ENCODE peak calls at places on chromosomes 13 and 19, in four cellular contexts. U is hepatocyte, A is GM23248, R is astrocyte. F is an unnamed sample.

GRCh38 chr19:10762656-10763055 is 44.8 kb downstream of the DNM2 start:
- DNase-seq in A (no peak), U (no peak), R (no peak), F (no peak)

GRCh38 chr13:103335226-103335625 is 269.0 kb upstream of the SLC10A2 start:
- DNase-seq in A (no peak), U (no peak), R (no peak), F (no peak)

GRCh38 chr13:100128838-100129237 is 39.9 kb downstream of the PCCA start:
- DNase-seq in A (no peak), R (no peak), U (peak; percentile 36), F (no peak)

GRCh38 chr13:47893527-47893926 is 107.5 kb downstream of the SUCLA2 start:
- DNase-seq in R (no peak), A (no peak), U (no peak), F (no peak)

GRCh38 chr19:45568732-45569131 is 15.9 kb downstream of the OPA3 start:
- DNase-seq in A (peak; percentile 94), R (peak; percentile 69), U (peak; percentile 26), F (no peak)

GRCh38 chr19:35908010-35908441 is at the start of gene TYROBP:
- DNase-seq in A (no peak), R (no peak), U (no peak), F (no peak)

GRCh38 chr13:27966641-27967202 is 2.4 kb downstream of the CDX2 start:
- DNase-seq in U (no peak), A (no peak), R (no peak), F (no peak)

GRCh38 chr19:35144600-35145436 is 1.8 kb downstream of the FXYD7 start:
- DNase-seq in U (peak; percentile 89), A (no peak), R (no peak), F (no peak)

GRCh38 chr13:43846496-43846895 is 33.0 kb downstream of the CCDC122 start:
- DNase-seq in U (no peak), R (peak; percentile 76), A (peak; percentile 78), F (no peak)

GRCh38 chr19:13869324-13869723 is 7.6 kb upstream of the NANOS3 start:
- DNase-seq in U (no peak), R (no peak), A (no peak), F (no peak)

GRCh38 chr13:113407531-113408393 is 43.8 kb upstream of the GRTP1 start:
- DNase-seq in U (no peak), A (peak; percentile 20), R (no peak), F (no peak)

GRCh38 chr19:2557093-2557440 is 81.1 kb downstream of the GADD45B start:
- DNase-seq in A (no peak), U (no peak), R (no peak), F (no peak)

GRCh38 chr13:84139561-84140158 is 257.4 kb upstream of the SLITRK1 start:
- DNase-seq in R (no peak), U (no peak), A (no peak), F (no peak)

GRCh38 chr13:60244381-60244780 is 80.7 kb upstream of the DIAPH3 start:
- DNase-seq in R (no peak), U (no peak), A (no peak), F (no peak)

GRCh38 chr13:107069107-107069776 is 501.3 kb upstream of the ARGLU1 start:
- DNase-seq in U (peak; percentile 23), A (no peak), R (peak; percentile 7), F (no peak)

GRCh38 chr19:14033946-14034345 is 2.4 kb downstream of the IL27RA start:
- DNase-seq in U (no peak), R (no peak), A (peak; percentile 36), F (no peak)

GRCh38 chr19:18161691-18162039 is 8.7 kb downstream of the PIK3R2 start:
- DNase-seq in R (no peak), U (no peak), A (no peak), F (no peak)

GRCh38 chr19:21491161-21491560 is 14.2 kb upstream of the ZNF429 start:
- DNase-seq in U (no peak), A (peak; percentile 28), R (no peak), F (no peak)

GRCh38 chr13:31767175-31767900 is 28.0 kb downstream of the RXFP2 start:
- DNase-seq in U (no peak), A (peak; percentile 88), R (peak; percentile 98), F (no peak)

GRCh38 chr19:43464089-43464775 is 1.2 kb downstream of the LYPD3 start:
- DNase-seq in R (no peak), A (peak; percentile 81), U (peak; percentile 83), F (no peak)

GRCh38 chr19:4201798-4202197 is 19.3 kb downstream of the ANKRD24 start:
- DNase-seq in U (no peak), R (no peak), A (no peak), F (no peak)

GRCh38 chr19:48925240-48925843 is 8.2 kb upstream of the DHDH start:
- DNase-seq in U (peak; percentile 50), A (peak; percentile 92), R (peak; percentile 88), F (no peak)

GRCh38 chr13:25018729-25019115 is 77.2 kb upstream of the PABPC3 start:
- DNase-seq in U (no peak), R (no peak), A (no peak), F (no peak)

GRCh38 chr19:14404322-14404721 is 14.8 kb downstream of the DDX39A start:
- DNase-seq in U (no peak), A (no peak), R (no peak), F (no peak)

GRCh38 chr13:112071011-112071901 is 4.3 kb downstream of the SOX1 start:
- DNase-seq in U (no peak), A (no peak), R (no peak), F (no peak)

GRCh38 chr13:34320084-34320483 is 502.1 kb downstream of the RFC3 start:
- DNase-seq in U (no peak), A (no peak), R (no peak), F (no peak)

GRCh38 chr13:108156749-108157148 is 58.6 kb downstream of the LIG4 start:
- DNase-seq in A (no peak), R (no peak), U (no peak), F (no peak)

GRCh38 chr13:108158746-108159145 is 56.6 kb downstream of the LIG4 start:
- DNase-seq in R (no peak), A (no peak), U (no peak), F (no peak)

GRCh38 chr13:108154421-108154858 is 60.9 kb downstream of the LIG4 start:
- DNase-seq in U (peak; percentile 81), R (peak; percentile 11), A (no peak), F (no peak)

DNA sequence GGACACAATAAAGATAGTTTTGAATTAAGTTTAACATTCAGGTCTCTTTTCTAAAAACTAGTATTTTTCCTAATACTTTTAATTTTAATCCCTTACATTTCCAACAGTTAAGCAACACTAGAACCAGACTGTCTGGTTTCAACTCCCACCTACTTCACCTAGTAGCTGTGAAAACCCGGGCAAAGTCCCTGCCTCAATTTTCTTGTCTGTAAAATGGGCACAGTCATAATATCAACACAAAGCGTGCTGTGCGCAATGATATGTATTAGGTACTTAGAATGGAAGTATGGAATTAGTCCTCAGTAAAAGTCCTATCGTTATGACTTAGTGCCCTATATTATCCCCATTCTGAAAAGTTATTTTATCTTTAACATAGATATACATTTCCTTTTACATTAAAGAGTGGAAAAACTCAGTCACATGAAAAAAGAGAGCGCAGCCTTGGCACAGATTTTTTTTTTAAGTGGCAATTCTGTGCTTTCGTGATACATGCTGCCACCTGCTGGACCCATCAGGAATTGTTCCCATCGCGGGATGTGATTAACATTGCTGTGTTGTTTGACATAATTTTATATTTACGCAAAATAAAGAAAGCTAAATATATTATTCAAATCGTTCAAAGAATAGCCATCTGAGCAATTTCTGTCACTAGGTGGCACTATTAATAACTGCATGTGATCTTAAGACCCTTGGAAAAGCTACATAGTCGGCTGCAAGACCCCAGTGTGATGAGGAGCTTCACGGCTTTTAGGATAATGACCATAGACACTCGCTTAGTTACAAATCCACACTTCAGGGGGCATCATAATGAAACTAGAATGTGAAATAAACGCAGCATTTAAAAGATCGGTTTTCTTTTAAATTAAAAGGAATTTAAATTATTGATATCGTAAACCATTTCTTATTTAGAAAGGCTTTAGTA is 59.9 kb downstream of the LIG4 start:
- DNase-seq in A (peak; percentile 63), R (peak; percentile 14), U (peak; percentile 75), F (peak; percentile 55)
- H3K4me3 ChIP-seq in A (no peak overlapping the region), R (no peak overlapping the region), U (no peak overlapping the region), F (no peak overlapping the region)

DNA sequence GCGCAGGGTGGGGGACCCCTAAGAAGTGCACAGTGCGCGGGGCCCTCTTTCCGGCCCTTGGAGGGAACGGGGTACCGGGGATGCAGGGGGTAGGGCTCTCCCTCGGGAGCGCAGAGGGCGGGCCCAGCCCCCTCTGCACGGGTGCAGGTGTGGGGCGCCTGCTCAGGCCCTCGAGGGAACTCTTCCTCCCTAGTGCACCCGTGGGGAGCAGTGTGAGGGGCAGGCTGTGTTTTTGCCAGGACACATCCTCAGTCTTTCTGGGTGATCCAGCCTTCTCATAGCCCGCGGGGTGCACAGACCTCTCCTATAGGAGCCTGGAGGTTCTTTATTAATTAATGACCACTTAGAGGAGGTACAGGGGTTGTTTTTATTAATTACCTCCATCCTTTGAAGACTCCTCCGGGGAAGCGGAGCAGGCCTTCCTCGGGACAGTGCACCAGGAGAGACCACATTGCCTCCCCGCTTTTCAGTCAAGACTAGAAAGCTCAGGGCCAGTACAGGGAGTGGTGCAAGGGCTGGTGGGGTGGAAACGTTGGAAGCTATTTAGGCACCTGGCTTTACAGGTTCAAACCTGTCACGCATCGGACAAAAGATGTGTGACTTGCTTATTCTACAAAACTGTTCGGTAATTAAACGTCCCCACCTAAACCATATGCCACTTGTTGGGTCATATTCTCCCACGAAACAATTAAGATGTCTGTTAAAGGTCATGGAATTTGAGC is 598 bp upstream of the GJB6 start:
- DNase-seq in A (no peak), U (no peak), R (no peak), F (no peak)
- TF ChIP-seq EZH2 in A (peak; percentile 66), U (no peak), R (peak; percentile 41), F (no peak)

DNA sequence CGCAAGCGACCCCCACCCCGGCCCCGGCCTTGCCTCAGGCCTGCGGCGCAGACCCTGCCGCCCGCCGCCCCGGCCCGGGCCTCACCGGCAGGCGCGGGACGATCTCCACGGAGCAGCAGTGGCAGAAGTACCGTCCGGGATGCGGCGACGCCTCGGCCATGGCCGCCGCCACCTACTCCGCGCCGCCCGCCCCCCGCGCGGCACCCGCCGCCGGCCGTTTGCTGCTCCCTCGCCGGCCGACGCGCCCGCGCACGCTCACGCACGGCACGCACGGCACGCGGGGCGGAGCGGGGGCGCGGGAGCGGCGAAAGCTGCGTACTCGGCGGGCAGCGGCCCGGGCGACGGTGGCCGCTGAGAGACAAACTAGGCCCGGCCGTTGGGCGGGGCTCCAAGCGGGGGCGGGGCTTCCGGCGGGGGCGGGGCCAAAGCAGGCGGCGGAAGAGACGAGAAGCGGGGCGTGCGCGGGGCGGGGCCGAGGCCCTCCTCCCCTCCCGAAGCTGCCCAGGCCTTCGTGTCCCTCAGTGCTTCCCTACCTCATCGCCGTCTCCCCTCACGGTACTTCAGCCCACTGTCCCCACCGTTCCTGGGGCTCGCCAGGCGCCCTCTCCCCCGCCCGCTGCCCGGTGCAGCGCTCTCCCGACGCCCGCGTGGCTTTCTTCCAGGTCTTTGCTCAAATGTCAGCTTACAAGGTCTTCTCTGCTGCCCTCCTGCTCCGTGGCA is at the start of gene RNF126:
- DNase-seq in R (peak; percentile 71), A (peak; percentile 97), U (peak; percentile 96), F (no peak)
- H3K4me3 ChIP-seq in R (peak within 1 kb of the TSS; percentile 70), A (peak within 1 kb of the TSS; percentile 90), U (peak within 1 kb of the TSS; percentile 99), F (peak within 1 kb of the TSS; percentile 93)

DNA sequence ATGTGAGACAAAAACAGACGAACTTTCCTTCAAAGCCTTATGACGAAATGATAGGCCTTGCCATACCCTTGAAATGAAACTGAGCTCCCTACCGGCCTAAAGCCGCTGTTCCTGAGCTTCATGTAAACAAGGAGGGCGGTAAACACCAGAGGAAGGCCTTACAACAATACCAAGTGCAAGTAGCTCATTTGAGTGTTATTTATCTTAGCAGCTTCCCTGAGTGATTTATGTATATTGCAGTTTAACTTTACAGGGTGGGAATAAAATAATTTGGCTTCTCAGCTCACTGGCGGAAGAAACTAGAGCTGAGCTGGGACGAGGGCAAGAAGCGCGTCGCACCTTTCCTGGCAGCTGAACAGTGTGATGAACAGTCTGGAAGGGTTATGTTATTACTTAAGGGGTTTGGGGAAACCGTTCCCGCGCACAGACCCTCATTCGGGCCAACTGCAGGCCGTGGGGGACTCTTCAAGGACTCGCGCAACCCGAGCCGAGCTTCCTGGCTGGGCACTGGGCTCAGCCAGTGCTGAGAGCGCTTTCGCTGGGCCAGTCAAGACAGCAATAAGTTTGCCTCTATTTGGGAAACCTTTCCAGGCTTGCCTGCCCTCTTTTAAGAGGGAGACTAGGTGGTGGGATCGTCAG is 111.3 kb downstream of the KCNRG start:
- DNase-seq in R (no peak), U (peak; percentile 56), A (peak; percentile 60), F (no peak)
- TF ChIP-seq EZH2 in R (no peak), U (no peak), A (no peak), F (no peak)

F was measured in SK-N-MC.